ENCODE peak calls at places on chromosomes 12 and 14, in nine cellular contexts. U is uterus; O is pancreas; Q is GM23338; F is CD8-positive, alpha-beta T cell; I is H9; A is fibroblast of lung; J is upper lobe of right lung; E is cardiac muscle cell. C is an unnamed sample.

GRCh38 chr12:95738024-95738611 is 52.4 kb downstream of the NTN4 start:
- DNase-seq in F (no peak), A (no peak), U (no peak), J (no peak), E (no peak), I (no peak), Q (no peak), O (no peak), C (no peak)

GRCh38 chr12:55816876-55817351 is 610 bp downstream of the SARNP start:
- DNase-seq in E (no peak), I (no peak), A (no peak), O (no peak), F (no peak), U (no peak), J (no peak), Q (peak), C (no peak)

GRCh38 chr12:103114296-103115055 is 157.0 kb downstream of the ASCL1 start:
- DNase-seq in J (no peak), A (no peak), O (no peak), E (no peak), F (no peak), Q (no peak), I (no peak), U (no peak), C (no peak)

GRCh38 chr14:56501909-56502530 is 77.6 kb upstream of the TMEM260 start:
- DNase-seq in A (no peak), O (no peak), F (no peak), Q (peak), E (no peak), U (no peak), I (peak), J (no peak), C (no peak)

GRCh38 chr12:122021822-122022392 is at the start of gene BCL7A:
- DNase-seq in U (peak), E (peak), Q (peak), I (peak), J (peak), O (peak), A (peak), F (peak), C (no peak)

GRCh38 chr12:71760471-71760870 is 5.8 kb downstream of the RAB21 start:
- DNase-seq in U (no peak), F (no peak), Q (no peak), I (no peak), J (no peak), A (no peak), E (no peak), O (no peak), C (no peak)

GRCh38 chr14:59882957-59883356 is 12.4 kb upstream of the RTN1 start:
- DNase-seq in F (no peak), I (no peak), Q (peak), E (no peak), J (no peak), O (no peak), A (no peak), U (no peak), C (no peak)

GRCh38 chr12:91657016-91657415 is 474.4 kb upstream of the DCN start:
- DNase-seq in E (no peak), A (no peak), Q (no peak), F (no peak), J (no peak), I (no peak), U (no peak), O (no peak), C (no peak)

GRCh38 chr12:26736563-26737486 is 96.2 kb downstream of the ITPR2 start:
- DNase-seq in O (no peak), I (no peak), Q (no peak), E (no peak), J (no peak), U (no peak), A (peak), F (no peak), C (no peak)

GRCh38 chr14:99807413-99808132 is 14.4 kb downstream of the EML1 start:
- DNase-seq in J (no peak), E (peak), O (no peak), F (no peak), I (peak), A (no peak), Q (peak), U (peak), C (peak)

GRCh38 chr14:62187265-62187664 is 425.0 kb downstream of the SNAPC1 start:
- DNase-seq in O (no peak), I (peak), E (no peak), J (no peak), A (no peak), F (no peak), U (no peak), Q (peak), C (no peak)

GRCh38 chr14:101241807-101242278 is 319.5 kb upstream of the DIO3 start:
- DNase-seq in O (peak), E (no peak), F (peak), J (no peak), U (no peak), I (peak), A (no peak), Q (peak), C (peak)

GRCh38 chr12:271165-271564 is 8.5 kb upstream of the SLC6A13 start:
- DNase-seq in E (no peak), Q (no peak), F (no peak), I (no peak), A (no peak), O (no peak), J (no peak), U (no peak), C (no peak)

GRCh38 chr12:86711716-86712115 is 455.5 kb upstream of the MGAT4C start:
- DNase-seq in F (no peak), J (no peak), E (no peak), O (no peak), Q (no peak), I (no peak), U (no peak), A (no peak), C (no peak)

GRCh38 chr12:41264281-41264680 is 76.2 kb downstream of the PDZRN4 start:
- DNase-seq in O (no peak), I (no peak), J (no peak), A (peak), Q (peak), U (no peak), F (no peak), E (peak), C (no peak)

GRCh38 chr12:49555631-49556390 is 12.1 kb downstream of the MCRS1 start:
- DNase-seq in F (no peak), O (no peak), E (no peak), U (no peak), I (no peak), J (no peak), A (no peak), Q (no peak), C (no peak)

GRCh38 chr12:71191509-71192196 is 33.9 kb upstream of the TSPAN8 start:
- DNase-seq in J (no peak), I (no peak), F (no peak), E (no peak), U (no peak), A (no peak), O (no peak), Q (peak), C (no peak)

GRCh38 chr14:52730708-52731111 is 744 bp downstream of the STYX start:
- DNase-seq in Q (no peak), J (no peak), O (no peak), F (no peak), U (no peak), E (peak), A (peak), I (no peak), C (no peak)

GRCh38 chr12:111362687-111363475 is 6.0 kb downstream of the PHETA1 start:
- DNase-seq in I (no peak), Q (no peak), U (no peak), F (no peak), A (no peak), O (peak), J (no peak), E (no peak), C (no peak)
- H3K27ac ChIP-seq in I (no peak), Q (no peak), U (no peak), F (no peak), A (no peak), O (peak), J (peak), E (peak), C (no peak)

DNA sequence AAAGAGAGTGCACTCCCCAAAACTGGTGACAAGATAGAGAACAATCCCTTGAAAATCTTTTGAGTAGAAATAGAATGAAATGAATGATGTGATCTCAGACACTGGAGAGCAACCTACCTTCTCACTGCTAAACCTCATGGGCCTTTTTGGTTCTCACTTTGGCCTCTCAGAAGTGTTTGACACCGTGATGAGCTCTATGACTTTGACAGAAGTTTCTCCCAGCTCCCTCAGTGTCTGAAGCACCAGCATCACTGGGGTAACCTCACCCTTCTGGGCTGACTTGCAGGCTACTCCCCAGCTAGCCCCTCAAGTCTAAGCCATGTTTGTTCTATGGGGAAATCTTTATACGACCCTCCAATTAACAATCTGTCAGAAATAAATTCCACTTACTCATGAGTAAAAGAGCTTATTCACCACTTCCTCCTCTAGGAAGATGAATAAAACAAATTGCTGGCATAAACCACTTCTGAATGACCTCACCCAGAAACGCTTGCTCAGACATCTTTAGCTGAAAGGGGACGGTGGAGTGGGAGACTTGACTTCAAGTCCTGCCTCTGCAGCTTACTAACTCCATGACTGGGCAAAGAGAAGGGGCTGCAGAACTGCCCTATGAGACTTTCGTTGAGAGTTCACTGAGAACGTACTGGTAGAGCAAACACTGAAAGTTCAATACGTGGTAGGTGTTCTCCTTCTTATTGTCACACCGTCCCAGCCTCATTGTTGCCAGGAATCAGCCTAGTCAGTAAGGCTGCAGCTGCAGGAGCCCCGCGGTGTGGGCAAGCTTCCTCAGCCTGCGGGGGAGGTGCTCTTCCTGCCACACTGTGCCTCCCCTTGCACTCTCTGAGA is 46.5 kb downstream of the ST8SIA1 start:
- DNase-seq in O (no peak), F (no peak), J (no peak), I (peak), E (peak), Q (peak), A (peak), U (no peak), C (no peak)
- TF ChIP-seq CTCF in O (no peak), F (no peak), J (no peak), I (no peak), E (no peak), Q (no peak), A (no peak), U (no peak), C (no peak)

GRCh38 chr12:48182659-48183058 is 785 bp upstream of the CCDC184 start:
- DNase-seq in O (no peak), I (no peak), J (no peak), U (no peak), A (no peak), E (no peak), Q (no peak), F (no peak), C (no peak)

GRCh38 chr12:48185181-48185919 is 1.9 kb downstream of the CCDC184 start:
- DNase-seq in J (no peak), A (no peak), O (no peak), F (no peak), Q (peak), E (peak), U (no peak), I (peak), C (no peak)

GRCh38 chr12:48183876-48184548 is 568 bp downstream of the CCDC184 start:
- DNase-seq in Q (peak), J (no peak), F (no peak), I (no peak), E (no peak), U (no peak), O (peak), A (no peak), C (no peak)

GRCh38 chr12:48183091-48183875 is at the start of gene CCDC184:
- DNase-seq in J (peak), O (peak), U (peak), I (peak), A (peak), F (peak), E (peak), Q (peak), C (peak)

GRCh38 chr12:48184549-48184922 is 1.1 kb downstream of the CCDC184 start:
- DNase-seq in U (no peak), I (no peak), J (no peak), A (no peak), Q (peak), E (no peak), O (no peak), F (no peak), C (no peak)
- H3K27ac ChIP-seq in U (no peak), I (no peak), J (no peak), A (no peak), Q (no peak), E (no peak), O (no peak), F (no peak), C (no peak)

GRCh38 chr14:21093769-21094681 is 4.4 kb downstream of the ZNF219 start:
- DNase-seq in A (no peak), F (no peak), I (peak), O (no peak), E (peak), J (no peak), U (peak), Q (peak), C (no peak)
- TF ChIP-seq CTCF in A (no peak), F (no peak), I (peak), O (no peak), E (peak), J (no peak), U (no peak), Q (peak), C (no peak)

GRCh38 chr14:105413542-105413886 is 6.1 kb upstream of the MTA1 start:
- DNase-seq in Q (no peak), A (no peak), J (no peak), O (no peak), F (no peak), E (no peak), I (no peak), U (no peak), C (no peak)

GRCh38 chr14:105412768-105413541 is 6.7 kb upstream of the MTA1 start:
- DNase-seq in O (no peak), I (no peak), J (no peak), A (no peak), E (no peak), F (no peak), U (no peak), Q (no peak), C (no peak)

GRCh38 chr14:105415481-105416428 is 3.9 kb upstream of the MTA1 start:
- DNase-seq in A (no peak), I (no peak), J (no peak), Q (no peak), E (no peak), U (no peak), O (no peak), F (no peak), C (no peak)

GRCh38 chr14:105416671-105417070 is 3.0 kb upstream of the MTA1 start:
- DNase-seq in F (no peak), Q (no peak), J (no peak), I (no peak), O (no peak), U (no peak), E (no peak), A (no peak), C (no peak)

GRCh38 chr14:105414456-105415371 is 4.9 kb upstream of the MTA1 start:
- DNase-seq in F (peak), J (peak), E (peak), A (peak), O (peak), I (peak), U (peak), Q (peak), C (peak)
- H3K27ac ChIP-seq in F (no peak), J (no peak), E (peak), A (no peak), O (no peak), I (no peak), U (peak), Q (no peak), C (peak)

GRCh38 chr12:116853507-116853906 is 27.7 kb downstream of the HRK start:
- DNase-seq in J (no peak), O (no peak), F (no peak), Q (no peak), U (no peak), E (no peak), I (no peak), A (no peak), C (no peak)
- TF ChIP-seq CTCF in J (no peak), O (no peak), F (no peak), Q (no peak), U (no peak), E (no peak), I (no peak), A (no peak), C (no peak)

GRCh38 chr12:79769860-79770485 is 79.2 kb upstream of the PAWR start:
- DNase-seq in F (no peak), J (no peak), A (no peak), Q (no peak), O (no peak), I (no peak), U (no peak), E (no peak), C (no peak)
- H3K27ac ChIP-seq in F (no peak), J (no peak), A (no peak), Q (no peak), O (no peak), I (no peak), U (no peak), E (no peak), C (no peak)

GRCh38 chr12:82688619-82689018 is 1.9 kb downstream of the TMTC2 start:
- DNase-seq in I (no peak), O (no peak), J (no peak), E (no peak), U (no peak), F (no peak), Q (no peak), A (no peak), C (no peak)

GRCh38 chr12:82685721-82686222 is 934 bp upstream of the TMTC2 start:
- DNase-seq in O (peak), U (peak), F (peak), I (peak), A (peak), J (peak), E (peak), Q (peak), C (peak)

GRCh38 chr12:82687020-82687951 is 580 bp downstream of the TMTC2 start:
- DNase-seq in E (peak), J (peak), U (peak), F (peak), Q (peak), A (peak), O (peak), I (peak), C (peak)

GRCh38 chr12:82686223-82687019 is at the start of gene TMTC2:
- DNase-seq in F (peak), I (peak), Q (peak), U (peak), J (peak), O (peak), A (peak), E (peak), C (peak)

DNA sequence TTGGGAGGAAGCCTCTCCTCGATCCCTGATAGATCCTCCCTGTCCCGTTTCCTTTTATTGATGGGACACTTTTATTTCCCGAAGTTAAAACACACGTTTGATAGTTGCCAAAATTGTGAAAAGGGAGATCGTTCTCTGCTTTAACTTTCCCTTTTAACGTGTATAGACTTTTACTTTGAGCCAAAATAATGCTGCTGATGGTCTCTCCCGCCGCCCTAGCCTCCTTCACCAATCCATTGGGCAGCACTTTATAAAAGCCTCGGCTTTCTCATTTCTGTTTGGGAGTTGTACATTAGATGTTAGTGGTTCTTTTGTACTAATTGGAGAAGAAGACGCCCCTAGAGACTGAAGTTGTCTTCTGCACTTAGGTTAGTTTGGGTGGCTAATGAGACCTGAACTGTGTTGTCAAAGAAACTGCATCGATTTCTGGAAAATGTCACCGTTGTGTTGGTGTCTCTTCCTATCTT is 1.4 kb downstream of the TMTC2 start:
- DNase-seq in I (no peak), O (no peak), U (no peak), A (peak), E (peak), F (no peak), J (no peak), Q (no peak), C (no peak)
- TF ChIP-seq CTCF in I (no peak), O (no peak), U (no peak), A (peak), E (peak), F (peak), J (no peak), Q (no peak), C (no peak)

DNA sequence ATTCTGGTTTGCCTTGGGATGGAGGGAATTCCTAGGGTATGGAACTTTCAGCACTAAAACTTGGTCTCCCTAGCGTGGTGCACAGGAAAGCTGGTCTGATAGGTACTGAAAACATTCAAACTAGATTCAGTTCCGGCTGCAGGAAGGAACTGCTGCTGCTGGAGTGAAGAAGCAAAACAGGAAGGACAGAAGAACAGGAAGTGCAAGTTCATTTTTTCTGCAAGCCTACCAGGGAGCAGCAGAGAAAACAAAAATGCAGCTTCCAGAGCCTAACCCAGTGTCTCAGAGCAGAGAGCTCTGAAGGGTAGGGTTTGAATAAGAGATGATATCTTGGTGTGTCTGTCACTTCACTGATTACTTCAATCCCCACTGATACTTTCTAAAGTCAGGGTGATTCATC is 165.2 kb downstream of the VRK1 start:
- DNase-seq in U (no peak), O (no peak), J (no peak), A (no peak), Q (no peak), E (no peak), I (no peak), F (peak), C (no peak)
- H3K27ac ChIP-seq in U (no peak), O (no peak), J (no peak), A (no peak), Q (no peak), E (no peak), I (no peak), F (peak), C (no peak)

C was measured in coronary artery.